ENCODE peak calls at places on chromosome 1, in seven cellular contexts. One of them, this sample, is unnamed.
A peak's percentile ranks its signal among the peaks of the same experiment; 100 is the strongest.

GRCh38 chr1:1371741-1372711 is 3.0 kb downstream of the AURKAIP1 start:
- DNase-seq in pulmonary artery endothelial cell: no peak
- DNase-seq in Daoy: peak; percentile 68
- DNase-seq in NCI-H82: peak; percentile 87
- DNase-seq in activated T-helper 1 cell treated with anti-CD3 and anti-CD28 coated beads, Interleukin-2, amount 50 U/mL, for 16 hours: peak; percentile 67
- DNase-seq in C1 segment of cervical spinal cord: peak; percentile 40
- DNase-seq in stimulated activated CD4-positive, alpha-beta T cell treated with anti-CD3 and anti-CD28 coated beads, Interleukin-15, amount 100 ng/mL, for 24 hours: peak; percentile 84
- DNase-seq in this sample: peak; percentile 74

GRCh38 chr1:215416497-215416896 is 150.6 kb upstream of the KCTD3 start:
- DNase-seq in pulmonary artery endothelial cell: no peak
- DNase-seq in Daoy: no peak
- DNase-seq in NCI-H82: peak; percentile 31
- DNase-seq in activated T-helper 1 cell treated with anti-CD3 and anti-CD28 coated beads, Interleukin-2, amount 50 U/mL, for 16 hours: no peak
- DNase-seq in C1 segment of cervical spinal cord: no peak
- DNase-seq in stimulated activated CD4-positive, alpha-beta T cell treated with anti-CD3 and anti-CD28 coated beads, Interleukin-15, amount 100 ng/mL, for 24 hours: no peak
- DNase-seq in this sample: no peak

GRCh38 chr1:205391386-205391785 is 30.5 kb downstream of the LEMD1 start:
- DNase-seq in pulmonary artery endothelial cell: no peak
- DNase-seq in Daoy: no peak
- DNase-seq in NCI-H82: no peak
- DNase-seq in activated T-helper 1 cell treated with anti-CD3 and anti-CD28 coated beads, Interleukin-2, amount 50 U/mL, for 16 hours: no peak
- DNase-seq in C1 segment of cervical spinal cord: no peak
- DNase-seq in stimulated activated CD4-positive, alpha-beta T cell treated with anti-CD3 and anti-CD28 coated beads, Interleukin-15, amount 100 ng/mL, for 24 hours: no peak
- DNase-seq in this sample: no peak

GRCh38 chr1:229474491-229474890 is 33.6 kb downstream of the NUP133 start:
- DNase-seq in pulmonary artery endothelial cell: no peak
- DNase-seq in Daoy: no peak
- DNase-seq in NCI-H82: no peak
- DNase-seq in activated T-helper 1 cell treated with anti-CD3 and anti-CD28 coated beads, Interleukin-2, amount 50 U/mL, for 16 hours: no peak
- DNase-seq in C1 segment of cervical spinal cord: no peak
- DNase-seq in stimulated activated CD4-positive, alpha-beta T cell treated with anti-CD3 and anti-CD28 coated beads, Interleukin-15, amount 100 ng/mL, for 24 hours: no peak
- DNase-seq in this sample: no peak

GRCh38 chr1:55318111-55318817 is 103.1 kb upstream of the USP24 start:
- DNase-seq in pulmonary artery endothelial cell: peak; percentile 64
- DNase-seq in Daoy: peak; percentile 36
- DNase-seq in NCI-H82: no peak
- DNase-seq in activated T-helper 1 cell treated with anti-CD3 and anti-CD28 coated beads, Interleukin-2, amount 50 U/mL, for 16 hours: no peak
- DNase-seq in C1 segment of cervical spinal cord: peak; percentile 16
- DNase-seq in stimulated activated CD4-positive, alpha-beta T cell treated with anti-CD3 and anti-CD28 coated beads, Interleukin-15, amount 100 ng/mL, for 24 hours: no peak
- DNase-seq in this sample: no peak

GRCh38 chr1:19750101-19750881 is 49.4 kb downstream of the TMCO4 start:
- DNase-seq in pulmonary artery endothelial cell: no peak
- DNase-seq in Daoy: peak; percentile 57
- DNase-seq in NCI-H82: no peak
- DNase-seq in activated T-helper 1 cell treated with anti-CD3 and anti-CD28 coated beads, Interleukin-2, amount 50 U/mL, for 16 hours: no peak
- DNase-seq in C1 segment of cervical spinal cord: no peak
- DNase-seq in stimulated activated CD4-positive, alpha-beta T cell treated with anti-CD3 and anti-CD28 coated beads, Interleukin-15, amount 100 ng/mL, for 24 hours: no peak
- DNase-seq in this sample: no peak

GRCh38 chr1:12040457-12041051 is 21.3 kb downstream of the MIIP start:
- DNase-seq in pulmonary artery endothelial cell: no peak
- DNase-seq in Daoy: peak; percentile 95
- DNase-seq in NCI-H82: peak; percentile 24
- DNase-seq in activated T-helper 1 cell treated with anti-CD3 and anti-CD28 coated beads, Interleukin-2, amount 50 U/mL, for 16 hours: no peak
- DNase-seq in C1 segment of cervical spinal cord: no peak
- DNase-seq in stimulated activated CD4-positive, alpha-beta T cell treated with anti-CD3 and anti-CD28 coated beads, Interleukin-15, amount 100 ng/mL, for 24 hours: peak; percentile 42
- DNase-seq in this sample: no peak

GRCh38 chr1:215761446-215761845 is 194.3 kb downstream of the KCTD3 start:
- DNase-seq in pulmonary artery endothelial cell: no peak
- DNase-seq in Daoy: no peak
- DNase-seq in NCI-H82: no peak
- DNase-seq in activated T-helper 1 cell treated with anti-CD3 and anti-CD28 coated beads, Interleukin-2, amount 50 U/mL, for 16 hours: no peak
- DNase-seq in C1 segment of cervical spinal cord: no peak
- DNase-seq in stimulated activated CD4-positive, alpha-beta T cell treated with anti-CD3 and anti-CD28 coated beads, Interleukin-15, amount 100 ng/mL, for 24 hours: no peak
- DNase-seq in this sample: no peak

GRCh38 chr1:3992103-3992556 is 92.1 kb upstream of the C1orf174 start:
- DNase-seq in pulmonary artery endothelial cell: no peak
- DNase-seq in Daoy: no peak
- DNase-seq in NCI-H82: no peak
- DNase-seq in activated T-helper 1 cell treated with anti-CD3 and anti-CD28 coated beads, Interleukin-2, amount 50 U/mL, for 16 hours: no peak
- DNase-seq in C1 segment of cervical spinal cord: no peak
- DNase-seq in stimulated activated CD4-positive, alpha-beta T cell treated with anti-CD3 and anti-CD28 coated beads, Interleukin-15, amount 100 ng/mL, for 24 hours: peak; percentile 10
- DNase-seq in this sample: no peak

This sample was measured in frontal cortex.